ENCODE peak calls at places on chromosomes 4 and X, in five cellular contexts. X is K562, Z is HCT116, H is HepG2, I is GM12878. V is an unnamed sample. For H3K79me2, the result is how much of the 10 kb centered on the place peaks cover.

GRCh38 chr4:153790962-153791551 is 2.2 kb upstream of the SFRP2 start:
- DNase-seq in X (no peak), Z (no peak), H (no peak), I (no peak), V (no peak)

GRCh38 chrX:73028876-73029275 is 26.1 kb downstream of the PABPC1L2B start:
- DNase-seq in X (no peak), Z (no peak), H (no peak), I (no peak), V (no peak)

GRCh38 chrX:13101439-13102139 is 57.2 kb upstream of the FAM9C start:
- DNase-seq in X (peak), Z (peak), H (no peak), I (no peak), V (peak)

GRCh38 chr4:10963958-10964705 is 279.6 kb upstream of the CLNK start:
- DNase-seq in X (no peak), Z (no peak), H (no peak), I (no peak), V (no peak)

GRCh38 chr4:80610845-80611244 is 275.3 kb downstream of the CFAP299 start:
- DNase-seq in X (no peak), Z (no peak), H (no peak), I (peak), V (no peak)

GRCh38 chr4:41281038-41281634 is 24.4 kb downstream of the UCHL1 start:
- DNase-seq in X (peak), Z (peak), H (peak), I (peak), V (peak)

GRCh38 chr4:182748949-182749348 is 168.2 kb downstream of the DCTD start:
- DNase-seq in X (no peak), Z (no peak), H (no peak), I (no peak), V (peak)

GRCh38 chrX:42567268-42567667 is 210.7 kb downstream of the PPP1R2C start:
- DNase-seq in X (no peak), Z (no peak), H (no peak), I (no peak), V (no peak)

GRCh38 chr4:3665360-3665891 is 100.8 kb upstream of the ADRA2C start:
- DNase-seq in X (no peak), Z (no peak), H (no peak), I (no peak), V (no peak)

GRCh38 chr4:24248674-24249644 is 335.4 kb downstream of the DHX15 start:
- DNase-seq in X (no peak), Z (no peak), H (no peak), I (no peak), V (no peak)

GRCh38 chr4:149708513-149709175 is 107.0 kb downstream of the IQCM start:
- DNase-seq in X (no peak), Z (peak), H (no peak), I (no peak), V (peak)

GRCh38 chr4:124060261-124060918 is 652.1 kb downstream of the ANKRD50 start:
- DNase-seq in X (no peak), Z (no peak), H (no peak), I (peak), V (peak)

GRCh38 chr4:159764343-159764952 is 661.6 kb downstream of the RAPGEF2 start:
- DNase-seq in X (peak), Z (peak), H (peak), I (no peak), V (peak)

GRCh38 chr4:137307806-137308205 is 224.5 kb downstream of the PCDH18 start:
- DNase-seq in X (no peak), Z (no peak), H (no peak), I (no peak), V (no peak)

GRCh38 chr4:120406960-120407359 is 340.3 kb upstream of the MAD2L1 start:
- DNase-seq in X (no peak), Z (no peak), H (no peak), I (no peak), V (no peak)

GRCh38 chrX:85630901-85631300 is 251.4 kb upstream of the POF1B start:
- DNase-seq in X (no peak), Z (no peak), H (no peak), I (no peak), V (no peak)

GRCh38 chrX:74232859-74233258 is 71.1 kb upstream of the ZCCHC13 start:
- DNase-seq in X (peak), Z (no peak), H (peak), I (no peak), V (peak)

GRCh38 chr4:173189117-173189693 is 20.6 kb downstream of the GALNT7 start:
- DNase-seq in X (no peak), Z (no peak), H (no peak), I (no peak), V (no peak)

GRCh38 chr4:121642292-121642691 is 54.5 kb downstream of the ANXA5 start:
- DNase-seq in X (no peak), Z (no peak), H (no peak), I (no peak), V (no peak)

GRCh38 chr4:164904336-164904735 is 27.4 kb downstream of the APELA start:
- DNase-seq in X (no peak), Z (no peak), H (no peak), I (no peak), V (no peak)

GRCh38 chr4:7433376-7434140 is 1.2 kb downstream of the PSAPL1 start:
- DNase-seq in X (no peak), Z (no peak), H (no peak), I (no peak), V (no peak)

GRCh38 chr4:182015893-182016292 is 227.3 kb upstream of the TENM3 start:
- DNase-seq in X (no peak), Z (no peak), H (no peak), I (no peak), V (no peak)

GRCh38 chr4:81096566-81096965 is 66.1 kb downstream of the BMP3 start:
- DNase-seq in X (no peak), Z (no peak), H (no peak), I (no peak), V (no peak)

GRCh38 chr4:133147922-133148689 is 988 bp upstream of the PCDH10 start:
- DNase-seq in X (no peak), Z (no peak), H (no peak), I (no peak), V (peak)

GRCh38 chr4:65589331-65589730 is 81.0 kb downstream of the EPHA5 start:
- DNase-seq in X (no peak), Z (no peak), H (no peak), I (no peak), V (no peak)

GRCh38 chrX:29143356-29143755 is 556.1 kb downstream of the IL1RAPL1 start:
- DNase-seq in X (no peak), Z (no peak), H (no peak), I (no peak), V (no peak)

GRCh38 chr4:40918330-40918729 is 168.6 kb downstream of the NSUN7 start:
- DNase-seq in X (no peak), Z (no peak), H (no peak), I (no peak), V (peak)

GRCh38 chrX:24536551-24536950 is 71.5 kb downstream of the PDK3 start:
- DNase-seq in X (no peak), Z (no peak), H (no peak), I (no peak), V (no peak)

GRCh38 chrX:33183366-33183765 is 28.0 kb downstream of the DMD start:
- DNase-seq in X (no peak), Z (no peak), H (no peak), I (no peak), V (peak)

GRCh38 chr4:168019019-168019651 is 73.2 kb upstream of the ANXA10 start:
- DNase-seq in X (no peak), Z (no peak), H (no peak), I (no peak), V (no peak)

GRCh38 chr4:158018831-158019230 is 154.0 kb downstream of the GASK1B start:
- DNase-seq in X (no peak), Z (no peak), H (no peak), I (no peak), V (no peak)

GRCh38 chr4:141955696-141956095 is 319.3 kb downstream of the IL15 start:
- DNase-seq in X (no peak), Z (no peak), H (no peak), I (no peak), V (no peak)

DNA sequence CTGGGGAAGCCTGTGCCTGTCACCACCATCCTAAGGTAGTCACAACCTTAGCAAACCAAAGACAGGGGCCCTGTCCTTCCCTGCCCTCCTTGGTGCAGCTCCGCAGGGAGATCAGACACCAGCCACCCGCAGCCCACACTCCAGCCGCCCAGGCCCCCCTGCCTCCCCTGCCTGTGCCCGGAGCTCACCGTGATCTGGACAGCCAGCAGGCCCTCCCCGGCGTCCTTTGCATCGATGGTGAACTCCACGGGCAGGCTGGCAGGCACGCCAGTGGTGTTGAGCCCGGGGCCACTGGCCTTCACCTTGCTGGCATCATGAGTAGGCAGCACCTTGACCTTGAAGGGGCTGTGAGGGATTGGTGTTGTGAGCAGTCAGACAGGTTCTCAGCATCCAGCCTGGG is 16.4 kb downstream of the FLNA start:
- DNase-seq in X (no peak), Z (no peak), H (no peak), I (no peak), V (no peak)
- H3K79me2 ChIP-seq in X (under half), Z (under half), H (under half), I (under half), V (half or more)

DNA sequence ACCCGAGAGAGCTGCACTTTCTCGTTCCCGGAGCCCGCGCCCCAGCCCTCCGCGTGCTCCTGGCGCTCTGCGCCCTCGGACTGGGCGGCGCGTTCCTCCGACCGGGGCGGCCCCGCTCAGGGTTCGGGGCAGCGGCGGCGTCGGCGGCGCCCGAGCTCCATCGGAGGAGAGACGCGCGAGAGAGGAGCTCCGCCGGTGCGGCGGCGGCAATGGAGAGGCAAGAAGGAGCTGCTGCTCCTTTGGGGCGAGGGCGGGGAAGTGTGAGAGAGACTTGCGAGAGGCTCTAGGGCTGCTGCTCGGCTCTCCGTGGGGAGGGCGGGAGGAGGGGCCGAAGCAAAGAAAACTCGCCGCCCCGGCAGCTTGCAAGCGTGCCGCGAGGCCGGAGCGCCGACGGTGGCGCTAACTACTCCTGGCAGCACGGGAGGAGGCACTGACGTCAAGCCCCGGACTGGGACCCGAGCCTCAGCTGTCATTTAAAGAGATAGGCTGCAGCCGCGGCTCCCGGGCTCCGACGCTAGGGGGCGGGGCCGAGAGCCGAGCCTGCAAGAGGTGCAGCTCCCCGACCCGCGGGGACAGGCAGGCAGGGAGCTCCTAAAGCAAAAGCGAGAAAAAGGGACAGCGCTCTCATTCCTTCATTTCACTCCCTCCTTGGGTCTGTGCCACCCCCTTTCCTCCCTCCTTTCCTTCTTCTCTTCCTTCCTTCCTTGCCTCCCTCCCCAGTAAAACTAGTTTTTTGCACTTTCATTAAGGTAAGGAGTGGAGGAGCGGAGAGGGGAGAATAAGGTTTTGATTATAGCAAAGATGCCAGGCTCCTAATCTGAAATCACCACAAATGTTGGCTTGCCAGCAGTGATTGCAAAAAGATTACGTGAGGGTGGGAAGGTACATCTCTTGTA is at the start of gene KCTD8:
- DNase-seq in X (peak), Z (no peak), H (peak), I (peak), V (peak)
- TF ChIP-seq POLR2A in X (no peak), Z (no peak), H (no peak), I (no peak), V (no peak)

DNA sequence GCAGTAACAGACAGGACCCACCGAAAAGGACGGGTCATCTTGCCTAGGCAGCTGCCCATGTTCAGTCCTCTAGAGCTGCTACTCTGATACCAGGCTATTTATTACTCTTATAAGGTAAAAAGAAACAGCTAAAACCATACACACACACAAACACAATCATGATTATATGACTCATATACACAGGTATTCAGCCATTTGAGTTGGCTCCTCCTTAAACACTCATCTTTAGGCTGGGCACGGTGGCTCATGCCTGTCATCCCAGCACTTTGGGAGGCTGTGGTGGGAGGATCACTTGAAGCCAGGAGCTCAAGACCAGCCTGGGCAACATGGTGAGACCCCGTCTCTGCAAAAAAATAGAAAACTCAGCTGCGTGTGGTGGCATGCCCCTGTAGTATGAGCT is 76.6 kb downstream of the F11 start:
- DNase-seq in X (no peak), Z (no peak), H (no peak), I (no peak), V (no peak)
- H3K4me2 ChIP-seq in X (no peak), Z (peak), H (no peak), I (no peak), V (no peak)

DNA sequence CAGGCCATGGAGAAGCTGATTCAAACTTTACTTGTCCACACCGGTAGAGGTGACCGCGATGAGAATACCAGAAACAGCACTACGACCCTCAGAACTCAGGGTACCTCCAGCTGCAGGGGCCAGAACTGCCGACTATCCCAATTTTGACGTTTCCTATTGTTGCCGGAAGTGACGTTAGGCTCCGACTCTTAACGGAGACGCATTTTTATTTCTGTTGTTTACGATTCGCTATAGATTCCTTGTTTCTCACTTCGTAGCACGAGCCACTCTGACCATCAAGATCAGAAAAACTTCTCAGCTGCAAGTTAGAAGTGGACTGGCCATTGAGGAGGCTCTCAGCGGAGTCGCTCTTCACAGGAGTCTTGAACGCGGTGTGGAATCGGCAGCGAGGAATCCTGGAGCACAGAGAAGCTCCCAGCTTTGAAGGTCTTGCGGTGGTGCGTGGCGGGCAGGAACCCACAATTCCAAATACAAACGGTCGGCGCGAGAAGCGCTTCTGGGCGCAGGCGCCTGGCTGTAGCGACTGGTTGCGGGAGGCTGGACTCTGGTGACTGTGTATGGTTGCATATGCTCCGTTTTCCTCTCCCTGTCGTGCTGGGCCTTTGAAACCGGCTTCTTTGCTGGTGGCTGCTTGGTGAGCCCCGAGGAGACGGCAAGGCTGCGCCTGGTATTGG is at the start of the genes CEP44 and FBXO8:
- DNase-seq in X (peak), Z (peak), H (peak), I (peak), V (peak)
- H3K79me2 ChIP-seq in X (half or more), Z (under half), H (under half), I (half or more), V (under half)

V was measured in endothelial cell of umbilical vein.